ENCODE peak calls at places on chromosomes 3 and 15, in nine cellular contexts. Z, H, T, W, G, E, M, P and Q are unnamed samples.

GRCh38 chr3:148902173-148902791 is 37.2 kb downstream of the CPA3 start:
- DNase-seq in Z (no peak), H (no peak), T (no peak), W (no peak), G (no peak), E (no peak), M (no peak), P (no peak), Q (no peak)

GRCh38 chr15:69760890-69761568 is 308.4 kb downstream of the RPLP1 start:
- DNase-seq in Z (peak; percentile 54), H (peak; percentile 34), T (peak; percentile 17), W (peak; percentile 48), G (peak; percentile 83), E (peak; percentile 97), M (peak; percentile 77), P (peak; percentile 34), Q (peak; percentile 25)

GRCh38 chr3:47016934-47017435 is 37.5 kb downstream of the NBEAL2 start:
- DNase-seq in Z (no peak), H (no peak), T (no peak), W (no peak), G (no peak), E (peak; percentile 18), M (no peak), P (no peak), Q (no peak)

GRCh38 chr3:36867810-36868209 is 77.0 kb downstream of the TRANK1 start:
- DNase-seq in Z (no peak), H (no peak), T (no peak), W (no peak), G (no peak), E (no peak), M (no peak), P (no peak), Q (no peak)

GRCh38 chr3:16818194-16818593 is 66.6 kb upstream of the PLCL2 start:
- DNase-seq in Z (no peak), H (no peak), T (no peak), W (no peak), G (no peak), E (no peak), M (no peak), P (no peak), Q (no peak)

GRCh38 chr3:170636609-170637008 is 50.7 kb upstream of the SLC7A14 start:
- DNase-seq in Z (no peak), H (no peak), T (no peak), W (no peak), G (no peak), E (no peak), M (no peak), P (no peak), Q (no peak)

GRCh38 chr15:96331141-96331941 is 841 bp downstream of the NR2F2 start:
- DNase-seq in Z (no peak), H (no peak), T (no peak), W (no peak), G (no peak), E (peak; percentile 40), M (no peak), P (peak; percentile 76), Q (no peak)

GRCh38 chr3:134423153-134423552 is 48.9 kb upstream of the AMOTL2 start:
- DNase-seq in Z (no peak), H (no peak), T (no peak), W (no peak), G (no peak), E (no peak), M (no peak), P (peak; percentile 25), Q (no peak)

GRCh38 chr3:171023566-171023965 is 3.0 kb downstream of the SLC2A2 start:
- DNase-seq in Z (no peak), H (no peak), T (no peak), W (no peak), G (no peak), E (no peak), M (no peak), P (no peak), Q (no peak)

GRCh38 chr3:73768594-73769308 is 144.0 kb upstream of the PDZRN3 start:
- DNase-seq in Z (no peak), H (no peak), T (no peak), W (no peak), G (no peak), E (no peak), M (no peak), P (peak; percentile 22), Q (no peak)

GRCh38 chr3:128584412-128585020 is 66.1 kb downstream of the RPN1 start:
- DNase-seq in Z (peak; percentile 71), H (peak; percentile 61), T (no peak), W (peak; percentile 59), G (peak; percentile 89), E (peak; percentile 83), M (no peak), P (peak; percentile 94), Q (peak; percentile 73)

GRCh38 chr3:16740531-16740930 is 135.3 kb upstream of the DAZL start:
- DNase-seq in Z (no peak), H (no peak), T (no peak), W (no peak), G (no peak), E (no peak), M (no peak), P (no peak), Q (no peak)

GRCh38 chr3:155308831-155309230 is 15.3 kb upstream of the STRIT1 start:
- DNase-seq in Z (no peak), H (no peak), T (no peak), W (no peak), G (no peak), E (no peak), M (no peak), P (no peak), Q (no peak)

GRCh38 chr15:67560320-67560719 is 17.8 kb downstream of the MAP2K5 start:
- DNase-seq in Z (no peak), H (no peak), T (no peak), W (no peak), G (no peak), E (no peak), M (no peak), P (no peak), Q (no peak)
- H3K4me3 ChIP-seq in Z (no peak overlapping the region), H (no peak overlapping the region), T (no peak overlapping the region), W (no peak overlapping the region), G (no peak overlapping the region), E (no peak overlapping the region), M (no peak overlapping the region), P (no peak overlapping the region), Q (no peak overlapping the region)

DNA sequence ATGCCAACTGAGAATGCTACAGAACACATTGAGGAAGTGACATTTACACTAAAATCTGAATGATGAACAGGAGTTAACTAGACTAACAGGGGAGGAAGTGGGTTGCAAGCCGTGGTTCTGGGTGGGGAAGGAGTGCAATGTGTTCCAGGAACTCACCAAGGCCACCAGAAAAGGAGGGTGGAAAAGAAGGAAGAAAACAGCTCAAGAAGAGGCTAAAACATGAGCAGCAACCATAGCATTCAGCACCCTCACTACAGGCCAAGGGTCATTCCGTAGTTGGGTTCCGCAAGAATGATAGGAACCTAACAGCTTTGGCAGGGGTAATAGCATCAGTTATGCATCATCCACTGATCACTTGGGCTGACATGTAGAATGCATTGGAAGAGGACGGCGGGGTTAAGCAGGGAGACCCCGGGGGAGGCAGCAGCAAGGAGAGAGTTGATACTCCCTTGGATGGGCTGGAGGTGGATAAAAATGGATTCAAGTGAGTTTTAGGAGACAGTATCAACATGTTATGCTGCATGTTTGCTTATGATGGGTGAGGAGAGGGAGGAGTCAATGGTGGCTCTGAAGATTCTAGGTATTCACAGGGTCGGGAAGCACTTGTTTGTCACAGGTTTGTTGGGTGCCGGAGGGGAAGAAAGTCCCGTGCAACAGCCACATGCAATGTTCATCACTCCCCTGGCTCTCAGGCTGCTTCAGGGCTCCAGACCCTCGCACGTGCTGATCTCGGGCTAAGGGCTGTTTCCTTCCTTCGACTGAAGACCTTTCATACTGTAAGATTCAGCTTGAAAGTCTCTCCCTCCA is 53.2 kb downstream of the LIPC start:
- DNase-seq in Z (no peak), H (peak; percentile 22), T (no peak), W (no peak), G (no peak), E (no peak), M (no peak), P (no peak), Q (no peak)
- TF ChIP-seq POLR2AphosphoS5 in Z (no peak), H (no peak), T (no peak), W (no peak), G (no peak), E (no peak), M (no peak), P (no peak), Q (no peak)

GRCh38 chr3:57689367-57690053 is 3.4 kb downstream of the DENND6A start:
- DNase-seq in Z (no peak), H (no peak), T (no peak), W (no peak), G (no peak), E (no peak), M (no peak), P (no peak), Q (no peak)
- H3K4me3 ChIP-seq in Z (no peak overlapping the region), H (no peak overlapping the region), T (no peak overlapping the region), W (no peak overlapping the region), G (no peak overlapping the region), E (no peak overlapping the region), M (no peak overlapping the region), P (no peak overlapping the region), Q (no peak overlapping the region)

DNA sequence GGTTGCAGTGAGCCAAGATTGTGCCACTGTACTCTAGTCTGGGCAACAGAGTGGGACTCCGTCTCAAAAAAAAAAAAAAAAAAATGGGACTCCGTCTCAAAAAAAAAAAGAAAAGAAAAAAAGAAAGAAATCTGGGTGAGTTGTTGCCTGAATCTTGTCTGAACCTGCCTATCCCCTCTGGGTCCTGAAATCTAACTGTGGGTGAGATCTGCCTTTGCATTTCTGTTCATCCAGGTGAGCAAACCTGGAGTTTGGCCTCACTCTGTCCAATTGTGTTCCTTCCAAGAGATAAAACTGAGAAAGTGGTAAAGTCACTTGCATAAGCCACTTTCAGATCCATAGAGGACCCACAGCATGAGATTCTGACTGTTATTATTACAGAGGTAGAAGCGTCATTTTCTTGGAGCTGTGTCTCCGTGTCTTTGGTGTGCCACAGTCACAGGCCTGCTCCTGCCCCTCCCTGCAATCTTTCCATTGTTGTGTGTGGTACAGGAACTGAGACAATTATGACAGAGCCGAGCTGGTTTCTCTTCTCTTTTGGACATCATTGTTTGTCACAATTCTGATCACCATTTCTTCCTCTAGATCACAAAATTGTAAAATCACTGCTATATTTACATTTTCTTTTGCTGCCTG is 235.9 kb downstream of the LPP start:
- DNase-seq in Z (no peak), H (peak; percentile 41), T (no peak), W (no peak), G (peak; percentile 81), E (peak; percentile 50), M (no peak), P (no peak), Q (no peak)
- TF ChIP-seq POLR2AphosphoS5 in Z (no peak), H (no peak), T (no peak), W (no peak), G (no peak), E (no peak), M (no peak), P (no peak), Q (peak; percentile 14)

GRCh38 chr3:174325834-174326705 is 533.1 kb upstream of the NAALADL2 start:
- DNase-seq in Z (no peak), H (no peak), T (no peak), W (no peak), G (no peak), E (no peak), M (no peak), P (no peak), Q (no peak)
- H3K4me3 ChIP-seq in Z (no peak overlapping the region), H (no peak overlapping the region), T (no peak overlapping the region), W (no peak overlapping the region), G (no peak overlapping the region), E (no peak overlapping the region), M (no peak overlapping the region), P (no peak overlapping the region), Q (no peak overlapping the region)

GRCh38 chr15:57019496-57020160 is 101.2 kb downstream of the TCF12 start:
- DNase-seq in Z (no peak), H (no peak), T (no peak), W (no peak), G (no peak), E (no peak), M (no peak), P (no peak), Q (no peak)
- TF ChIP-seq POLR2AphosphoS5 in Z (no peak), H (no peak), T (no peak), W (no peak), G (no peak), E (no peak), M (no peak), P (no peak), Q (no peak)